ENCODE peak calls at places on chromosome 20, in four cellular contexts. U is activated CD4-positive, CD25-positive, alpha-beta regulatory T cell treated with anti-CD3 and anti-CD28 coated beads, Interleukin-2, amount 50 U/mL, for 16 hours; B is iPS-NIHi11; V is EH. P is an unnamed sample.

GRCh38 chr20:16639027-16639941 is 66.0 kb upstream of the KIF16B start:
- DNase-seq in V (no peak), U (no peak), B (no peak), P (no peak)

GRCh38 chr20:7792131-7792869 is 148.0 kb downstream of the HAO1 start:
- DNase-seq in V (no peak), U (no peak), B (no peak), P (no peak)

GRCh38 chr20:38900606-38901005 is 25.6 kb upstream of the FAM83D start:
- DNase-seq in U (no peak), V (no peak), B (no peak), P (no peak)

GRCh38 chr20:271528-271927 is 14.0 kb downstream of the DEFB132 start:
- DNase-seq in V (no peak), U (no peak), B (no peak), P (no peak)

GRCh38 chr20:34636648-34637047 is 40.2 kb downstream of the PIGU start:
- DNase-seq in B (no peak), V (no peak), U (no peak), P (no peak)

GRCh38 chr20:42380287-42380686 is 762.1 kb upstream of the CHD6 start:
- DNase-seq in V (no peak), U (no peak), B (no peak), P (no peak)

GRCh38 chr20:1001981-1002681 is at the start of gene RSPO4:
- DNase-seq in V (peak; percentile 16), U (no peak), B (peak; percentile 81), P (no peak)

GRCh38 chr20:17658648-17658993 is 23.4 kb downstream of the RRBP1 start:
- DNase-seq in V (no peak), B (no peak), U (no peak), P (no peak)

GRCh38 chr20:5044075-5044620 is 42.8 kb upstream of the SLC23A2 start:
- DNase-seq in U (no peak), V (no peak), B (no peak), P (no peak)

GRCh38 chr20:50302463-50303041 is 111.9 kb downstream of the CEBPB start:
- DNase-seq in V (peak; percentile 77), B (no peak), U (no peak), P (peak; percentile 67)

GRCh38 chr20:10096790-10097189 is 62.0 kb downstream of the ANKEF1 start:
- DNase-seq in V (no peak), U (no peak), B (no peak), P (no peak)

GRCh38 chr20:37980383-37980782 is 52.9 kb downstream of the TTI1 start:
- DNase-seq in U (no peak), V (no peak), B (no peak), P (no peak)

GRCh38 chr20:25539742-25540201 is 45.6 kb downstream of the NINL start:
- DNase-seq in U (no peak), V (no peak), B (no peak), P (peak; percentile 67)

GRCh38 chr20:24697411-24697810 is 228.0 kb downstream of the SYNDIG1 start:
- DNase-seq in V (no peak), B (no peak), U (no peak), P (no peak)

GRCh38 chr20:10531848-10532247 is 96.7 kb downstream of the SLX4IP start:
- DNase-seq in V (peak; percentile 49), B (no peak), U (no peak), P (no peak)

GRCh38 chr20:40897177-40897700 is 131.4 kb upstream of the TOP1 start:
- DNase-seq in V (peak; percentile 75), U (no peak), B (no peak), P (peak; percentile 85)

GRCh38 chr20:16661738-16662137 is 68.1 kb upstream of the SNRPB2 start:
- DNase-seq in U (no peak), V (no peak), B (no peak), P (no peak)

GRCh38 chr20:10385850-10386544 is 48.0 kb downstream of the MKKS start:
- DNase-seq in V (no peak), U (no peak), B (no peak), P (peak; percentile 7)

GRCh38 chr20:23920408-23920780 is 40.8 kb upstream of the CST5 start:
- DNase-seq in V (peak; percentile 37), U (no peak), B (no peak), P (no peak)

GRCh38 chr20:58584881-58585752 is 66.0 kb upstream of the STX16 start:
- DNase-seq in V (peak; percentile 51), B (no peak), U (no peak), P (peak; percentile 21)

GRCh38 chr20:41524980-41525613 is 93.1 kb downstream of the CHD6 start:
- DNase-seq in B (peak; percentile 22), V (peak; percentile 68), U (no peak), P (peak; percentile 54)

GRCh38 chr20:34713194-34713943 is 9.2 kb downstream of the TP53INP2 start:
- DNase-seq in B (no peak), U (no peak), V (peak; percentile 99), P (peak; percentile 97)

GRCh38 chr20:61389077-61389476 is 137.0 kb downstream of the CDH4 start:
- DNase-seq in B (no peak), U (no peak), V (no peak), P (no peak)

GRCh38 chr20:4811661-4812181 is 90.0 kb downstream of the PRND start:
- DNase-seq in V (no peak), U (no peak), B (no peak), P (no peak)

GRCh38 chr20:62956387-62957135 is 4.1 kb downstream of the SLC17A9 start:
- DNase-seq in U (no peak), B (no peak), V (no peak), P (no peak)

GRCh38 chr20:50270569-50270968 is 79.9 kb downstream of the CEBPB start:
- DNase-seq in V (no peak), U (no peak), B (no peak), P (no peak)

GRCh38 chr20:24752612-24753011 is 196.5 kb upstream of the CST7 start:
- DNase-seq in V (no peak), U (no peak), B (no peak), P (no peak)

GRCh38 chr20:51492167-51493092 is 50.1 kb downstream of the NFATC2 start:
- DNase-seq in U (no peak), V (no peak), B (no peak), P (no peak)

GRCh38 chr20:24584538-24585356 is 115.3 kb downstream of the SYNDIG1 start:
- DNase-seq in B (no peak), U (no peak), V (peak; percentile 26), P (peak; percentile 13)

GRCh38 chr20:44187054-44187762 is at the start of gene JPH2:
- DNase-seq in U (no peak), V (peak; percentile 98), B (peak; percentile 66), P (peak; percentile 88)

GRCh38 chr20:10179574-10180298 is 38.9 kb upstream of the SNAP25 start:
- DNase-seq in U (no peak), V (peak; percentile 4), B (peak; percentile 36), P (no peak)

GRCh38 chr20:57435498-57436222 is 44.5 kb downstream of the RBM38 start:
- DNase-seq in U (no peak), V (no peak), B (peak; percentile 54), P (no peak)

GRCh38 chr20:23344336-23344735 is 6.3 kb upstream of the NXT1 start:
- DNase-seq in U (no peak), B (no peak), V (no peak), P (no peak)

GRCh38 chr20:63963784-63964301 is 5.9 kb downstream of the ZNF512B start:
- DNase-seq in B (no peak), V (no peak), U (no peak), P (no peak)

GRCh38 chr20:32021091-32021490 is 10.9 kb downstream of the CCM2L start:
- DNase-seq in U (no peak), B (no peak), V (no peak), P (no peak)

P was measured in adipocyte.